ENCODE peak calls at places on chromosomes 7 and 10, in six cellular contexts. M, R, U, P, J and T are unnamed samples.

GRCh38 chr7:158947627-158948026 is 91.3 kb downstream of the DYNC2I1 start:
- DNase-seq in M (no peak), R (no peak), U (no peak), P (no peak), J (no peak), T (no peak)

GRCh38 chr7:100867040-100867795 is at the start of gene TRIP6:
- DNase-seq in M (peak), R (peak), U (peak), P (peak), J (peak), T (peak)

GRCh38 chr10:13993169-13993568 is 337.6 kb downstream of the FRMD4A start:
- DNase-seq in M (peak), R (no peak), U (no peak), P (peak), J (no peak), T (peak)

GRCh38 chr7:24341677-24342076 is 57.7 kb downstream of the NPY start:
- DNase-seq in M (no peak), R (no peak), U (no peak), P (no peak), J (no peak), T (peak)

GRCh38 chr10:52615756-52616419 is 156.7 kb downstream of the MBL2 start:
- DNase-seq in M (no peak), R (no peak), U (no peak), P (peak), J (no peak), T (peak)

GRCh38 chr7:131948434-131949053 is 392.1 kb upstream of the PODXL start:
- DNase-seq in M (peak), R (peak), U (no peak), P (no peak), J (no peak), T (peak)

GRCh38 chr10:43305881-43306280 is 39.0 kb upstream of the RASGEF1A start:
- DNase-seq in M (peak), R (no peak), U (no peak), P (no peak), J (no peak), T (no peak)

GRCh38 chr7:100483101-100483727 is 513 bp upstream of the NYAP1 start:
- DNase-seq in M (peak), R (peak), U (peak), P (peak), J (peak), T (peak)

GRCh38 chr10:91957091-91957490 is 33.5 kb downstream of the BTAF1 start:
- DNase-seq in M (no peak), R (no peak), U (no peak), P (no peak), J (no peak), T (no peak)

GRCh38 chr10:100104300-100104699 is 22.6 kb upstream of the CPN1 start:
- DNase-seq in M (no peak), R (no peak), U (no peak), P (no peak), J (no peak), T (no peak)

GRCh38 chr7:2247141-2247985 is 5.3 kb downstream of the NUDT1 start:
- DNase-seq in M (no peak), R (no peak), U (no peak), P (no peak), J (no peak), T (no peak)

GRCh38 chr7:157004050-157004838 is 6.2 kb downstream of the MNX1 start:
- DNase-seq in M (peak), R (no peak), U (no peak), P (peak), J (no peak), T (peak)

GRCh38 chr7:66683770-66684123 is 55.1 kb downstream of the KCTD7 start:
- DNase-seq in M (no peak), R (no peak), U (no peak), P (no peak), J (no peak), T (peak)

GRCh38 chr7:140327261-140327661 is 71.1 kb downstream of the SLC37A3 start:
- DNase-seq in M (no peak), R (no peak), U (no peak), P (no peak), J (no peak), T (no peak)

GRCh38 chr10:52720018-52720417 is 52.6 kb downstream of the MBL2 start:
- DNase-seq in M (no peak), R (no peak), U (no peak), P (no peak), J (no peak), T (no peak)

GRCh38 chr7:35258125-35258890 is 4.4 kb upstream of the TBX20 start:
- DNase-seq in M (peak), R (no peak), U (no peak), P (no peak), J (no peak), T (no peak)

GRCh38 chr10:59036311-59037017 is 140.0 kb upstream of the PHYHIPL start:
- DNase-seq in M (no peak), R (no peak), U (no peak), P (no peak), J (no peak), T (no peak)

GRCh38 chr7:12504144-12504543 is 66.4 kb upstream of the SCIN start:
- DNase-seq in M (no peak), R (no peak), U (no peak), P (no peak), J (no peak), T (no peak)

GRCh38 chr7:18505870-18506460 is 10.4 kb downstream of the HDAC9 start:
- DNase-seq in M (no peak), R (no peak), U (no peak), P (peak), J (peak), T (peak)

GRCh38 chr10:679556-679955 is 9.9 kb downstream of the DIP2C start:
- DNase-seq in M (no peak), R (no peak), U (no peak), P (no peak), J (no peak), T (no peak)

GRCh38 chr10:101066890-101067355 is 5.1 kb downstream of the KAZALD1 start:
- DNase-seq in M (no peak), R (no peak), U (no peak), P (no peak), J (no peak), T (no peak)

GRCh38 chr10:11017575-11018425 is at the start of gene CELF2:
- DNase-seq in M (no peak), R (peak), U (peak), P (no peak), J (no peak), T (no peak)

GRCh38 chr7:11297226-11297625 is 323.6 kb downstream of the PHF14 start:
- DNase-seq in M (no peak), R (no peak), U (no peak), P (no peak), J (no peak), T (no peak)

GRCh38 chr10:129969528-129970264 is 5.6 kb upstream of the EBF3 start:
- DNase-seq in M (no peak), R (no peak), U (peak), P (no peak), J (no peak), T (no peak)

GRCh38 chr10:129972966-129973673 is 9.0 kb upstream of the EBF3 start:
- DNase-seq in M (no peak), R (no peak), U (peak), P (no peak), J (no peak), T (no peak)

GRCh38 chr10:129972145-129972965 is 8.3 kb upstream of the EBF3 start:
- DNase-seq in M (no peak), R (no peak), U (peak), P (no peak), J (no peak), T (peak)

GRCh38 chr10:129970404-129971364 is 6.6 kb upstream of the EBF3 start:
- DNase-seq in M (no peak), R (no peak), U (peak), P (no peak), J (no peak), T (no peak)

DNA sequence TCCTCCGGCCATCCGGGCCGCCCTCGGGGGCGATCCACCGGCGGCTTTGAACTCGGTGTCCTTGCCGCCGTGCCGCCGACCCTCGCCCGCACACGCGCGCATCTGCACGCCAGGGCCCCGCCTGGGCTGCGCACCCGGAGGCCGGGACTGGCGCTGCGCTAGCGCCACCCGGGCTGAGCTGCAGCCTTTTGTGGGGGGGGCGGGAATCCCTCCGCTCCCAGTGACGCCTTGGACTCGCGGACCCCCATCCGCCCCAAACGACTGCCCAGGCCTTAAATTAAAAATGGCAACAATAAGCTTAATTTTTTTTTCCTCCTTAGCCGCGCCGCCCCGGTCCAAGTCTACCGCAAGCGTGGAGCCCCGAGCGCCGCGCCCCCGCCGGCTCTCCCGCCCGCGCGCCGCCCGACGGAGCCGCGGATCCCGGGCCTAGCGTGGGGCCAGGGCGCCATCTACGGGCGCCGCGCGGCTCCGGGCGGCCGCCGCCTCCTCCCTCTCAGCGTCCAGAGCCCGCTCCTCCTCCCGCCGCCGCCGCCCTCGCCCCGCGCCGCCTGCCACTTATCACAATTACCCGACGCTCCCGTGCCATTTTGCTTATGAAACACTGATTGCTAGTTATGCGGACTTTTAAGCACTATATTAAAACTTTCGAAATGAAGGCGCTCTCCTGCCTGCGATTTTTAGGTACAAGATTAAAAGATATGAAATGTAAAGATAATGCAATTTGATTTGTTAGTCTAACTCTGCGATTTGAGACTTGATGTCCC is 7.5 kb upstream of the EBF3 start:
- DNase-seq in M (peak), R (no peak), U (peak), P (peak), J (no peak), T (peak)
- H3K4me3 ChIP-seq in M (peak), R (peak), U (peak), P (peak), J (no peak), T (peak)

DNA sequence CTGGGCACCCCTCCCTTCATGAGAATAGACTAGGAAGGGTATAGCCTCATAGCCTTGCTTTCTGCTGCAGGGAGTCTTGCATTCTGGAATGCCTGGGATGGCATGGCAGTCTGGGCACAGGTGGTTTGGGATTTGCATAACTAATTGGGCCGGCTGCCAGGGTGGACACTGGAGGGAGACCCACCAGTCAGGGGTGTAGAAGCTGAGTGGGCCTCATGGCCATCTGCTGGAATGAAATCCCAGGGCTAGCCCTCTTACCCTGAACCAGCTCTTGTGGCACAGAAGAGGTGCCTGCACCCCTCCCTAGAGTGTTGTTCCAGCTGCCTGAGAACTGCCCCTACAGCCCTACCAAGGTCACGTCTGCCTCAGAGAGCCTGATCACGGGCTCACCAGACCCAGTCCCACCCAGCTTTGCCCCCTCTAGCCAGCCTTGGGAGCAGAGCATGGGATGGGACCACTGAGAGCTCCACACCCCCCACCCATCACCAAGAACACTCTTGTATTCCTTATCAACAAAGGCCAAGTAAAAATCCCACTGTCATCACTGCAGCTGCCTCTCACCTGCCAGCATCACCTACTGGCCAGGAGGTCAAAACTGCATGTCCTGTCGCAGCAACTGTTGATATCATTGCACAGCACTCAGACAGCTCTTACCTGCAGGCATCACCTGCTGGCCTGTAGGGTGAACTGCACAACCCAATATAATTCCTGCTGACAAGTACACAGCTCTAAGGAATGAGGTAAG is 148.9 kb downstream of the ZEB1 start:
- DNase-seq in M (peak), R (peak), U (peak), P (no peak), J (no peak), T (no peak)
- TF ChIP-seq CTCF in M (peak), R (peak), U (peak), P (peak), J (peak), T (peak)

DNA sequence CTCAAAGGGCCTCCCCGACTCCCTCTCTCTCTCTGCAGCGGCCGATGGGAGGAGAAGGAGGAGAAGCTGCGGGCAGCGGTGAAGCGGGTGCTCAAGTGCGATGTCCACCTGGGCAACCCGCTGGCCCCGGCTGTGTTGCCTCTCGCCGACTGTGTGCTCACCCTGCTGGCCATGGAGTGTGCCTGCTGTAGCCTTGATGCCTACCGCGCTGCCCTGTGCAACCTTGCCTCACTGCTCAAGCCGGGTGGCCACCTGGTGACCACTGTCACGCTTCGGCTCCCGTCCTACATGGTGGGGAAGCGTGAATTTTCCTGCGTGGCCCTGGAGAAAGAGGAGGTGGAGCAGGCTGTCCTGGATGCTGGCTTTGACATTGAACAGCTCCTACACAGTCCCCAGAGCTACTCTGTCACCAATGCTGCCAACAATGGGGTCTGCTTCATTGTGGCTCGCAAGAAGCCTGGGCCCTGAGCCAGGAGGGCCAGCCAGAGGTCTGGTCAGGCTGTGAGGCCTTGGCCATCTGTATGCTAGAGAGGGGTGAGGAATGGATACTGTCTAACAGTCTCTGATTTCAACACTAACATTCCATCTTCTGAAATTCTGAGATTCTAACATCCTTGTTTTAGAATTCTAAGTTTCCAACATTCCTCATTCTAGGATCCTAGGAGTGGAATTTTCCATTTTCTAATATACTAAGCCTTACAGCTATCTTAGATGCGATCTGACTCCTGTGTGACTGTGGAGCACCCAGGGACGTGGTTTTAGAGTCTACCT is 3.6 kb downstream of the INMT start:
- DNase-seq in M (peak), R (peak), U (no peak), P (peak), J (no peak), T (peak)
- H3K4me3 ChIP-seq in M (peak), R (no peak), U (peak), P (no peak), J (no peak), T (no peak)

GRCh38 chr10:103661198-103661950 is 167.9 kb downstream of the NEURL1 start:
- DNase-seq in M (peak), R (peak), U (peak), P (peak), J (peak), T (peak)

GRCh38 chr10:103665439-103665838 is 171.9 kb downstream of the NEURL1 start:
- DNase-seq in M (no peak), R (no peak), U (no peak), P (no peak), J (no peak), T (no peak)

GRCh38 chr10:103666109-103666508 is 172.6 kb downstream of the NEURL1 start:
- DNase-seq in M (peak), R (no peak), U (no peak), P (peak), J (peak), T (peak)

GRCh38 chr10:103661951-103662405 is 168.5 kb downstream of the NEURL1 start:
- DNase-seq in M (no peak), R (no peak), U (no peak), P (no peak), J (no peak), T (peak)

DNA sequence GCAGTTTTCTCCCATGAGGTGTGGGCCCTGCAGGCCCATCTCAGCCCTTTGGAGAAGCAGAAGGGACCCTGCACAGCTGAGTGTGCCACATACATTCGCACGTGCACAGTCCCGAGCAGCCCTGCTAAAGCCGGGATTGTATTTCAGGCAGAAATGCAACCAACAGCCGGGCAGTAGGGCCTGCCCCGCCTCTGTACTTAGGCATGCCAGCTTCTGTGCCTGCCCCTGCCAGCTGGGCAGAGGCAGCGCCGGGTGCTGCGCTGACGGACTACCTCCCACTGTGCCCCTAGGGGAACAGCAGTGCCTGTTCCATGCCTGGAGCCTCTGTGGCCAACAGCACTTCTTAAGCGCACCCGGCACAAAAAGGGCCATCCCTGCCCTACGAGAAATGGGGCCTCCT is 170.3 kb downstream of the NEURL1 start:
- DNase-seq in M (no peak), R (peak), U (peak), P (no peak), J (no peak), T (peak)
- TF ChIP-seq CTCF in M (no peak), R (no peak), U (no peak), P (no peak), J (no peak), T (no peak)

DNA sequence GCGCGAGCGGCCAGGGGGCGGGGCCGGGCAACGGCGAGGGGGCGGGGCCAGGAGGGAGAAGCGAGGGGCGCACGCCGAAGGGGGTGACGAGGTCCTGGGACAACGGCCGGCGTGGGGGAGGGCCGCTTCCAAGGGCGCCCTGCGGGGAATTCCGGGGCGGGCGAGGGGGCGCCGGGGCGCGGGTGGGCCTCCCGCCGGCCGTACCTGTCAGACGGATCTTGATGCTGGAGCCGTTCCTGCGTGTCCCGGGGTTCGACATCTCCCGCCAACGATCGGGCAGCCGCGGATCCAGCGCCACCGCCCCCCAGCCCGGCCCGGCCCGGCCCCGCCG is 421 bp downstream of the SMURF1 start:
- DNase-seq in M (no peak), R (no peak), U (no peak), P (no peak), J (no peak), T (no peak)
- H3K4me3 ChIP-seq in M (peak), R (peak), U (peak), P (peak), J (peak), T (peak)

DNA sequence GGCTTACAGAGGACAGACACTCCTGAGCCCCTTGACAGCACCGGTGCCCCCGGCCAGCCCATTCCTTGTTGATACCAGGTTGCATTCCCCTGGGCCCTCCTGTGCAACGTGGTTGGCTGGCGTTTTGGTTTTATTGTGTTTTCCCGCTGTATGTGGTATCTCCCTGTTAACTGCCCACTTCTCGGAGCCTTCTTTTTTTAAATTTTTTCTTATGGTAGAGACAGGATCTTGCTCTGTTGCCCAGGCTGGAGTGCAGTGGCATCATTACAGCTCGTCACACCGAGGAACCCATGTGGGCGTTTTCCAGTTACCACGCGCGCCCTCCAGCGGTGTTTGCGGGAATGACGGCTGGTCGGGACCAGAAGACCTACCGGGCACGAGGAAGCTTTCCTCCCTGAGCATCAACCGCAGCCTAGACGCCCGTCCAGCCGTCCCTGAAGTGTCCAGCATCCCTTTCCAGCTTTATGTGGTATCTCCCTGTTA is 16.9 kb upstream of the ZFAND2A start:
- DNase-seq in M (peak), R (peak), U (peak), P (peak), J (peak), T (peak)
- TF ChIP-seq CTCF in M (peak), R (peak), U (peak), P (peak), J (peak), T (peak)